ENCODE peak calls at places on chromosome 1, in four cellular contexts. O is neural progenitor cell, S is K562, B is endodermal cell. G is an unnamed sample.

GRCh38 chr1:39154553-39155361 is 49.7 kb upstream of the MACF1 start:
- DNase-seq in O (no peak), S (peak; percentile 41), B (no peak), G (no peak)

GRCh38 chr1:65153635-65154034 is 5.6 kb downstream of the AK4 start:
- DNase-seq in O (no peak), S (no peak), B (no peak), G (no peak)

GRCh38 chr1:92749024-92749634 is 35.8 kb downstream of the EVI5 start:
- DNase-seq in O (peak; percentile 71), S (peak; percentile 53), B (peak; percentile 68), G (no peak)

GRCh38 chr1:224427346-224427745 is 7.3 kb downstream of the WDR26 start:
- DNase-seq in O (no peak), S (no peak), B (no peak), G (no peak)

GRCh38 chr1:86778510-86779218 is 74.3 kb downstream of the SH3GLB1 start:
- DNase-seq in O (no peak), S (peak; percentile 5), B (no peak), G (no peak)

GRCh38 chr1:12126781-12127180 is 40.0 kb upstream of the TNFRSF1B start:
- DNase-seq in O (no peak), S (no peak), B (no peak), G (peak; percentile 52)

GRCh38 chr1:36125129-36125991 is at the start of gene COL8A2:
- DNase-seq in O (peak; percentile 47), S (no peak), B (peak; percentile 66), G (peak; percentile 78)

GRCh38 chr1:206905295-206906164 is 8.3 kb downstream of the IL24 start:
- DNase-seq in O (no peak), S (no peak), B (no peak), G (no peak)

GRCh38 chr1:112866151-112866550 is 89.8 kb downstream of the SLC16A1 start:
- DNase-seq in O (no peak), S (no peak), B (no peak), G (peak; percentile 20)

GRCh38 chr1:26075421-26076144 is 8.2 kb upstream of the TRIM63 start:
- DNase-seq in O (no peak), S (no peak), B (no peak), G (no peak)

GRCh38 chr1:206551985-206552325 is 44.6 kb downstream of the RASSF5 start:
- DNase-seq in O (no peak), S (no peak), B (no peak), G (no peak)

GRCh38 chr1:205179842-205180241 is 31.7 kb downstream of the DSTYK start:
- DNase-seq in O (no peak), S (no peak), B (no peak), G (no peak)

GRCh38 chr1:54453509-54453908 is 47.3 kb upstream of the SSBP3 start:
- DNase-seq in O (no peak), S (no peak), B (no peak), G (peak; percentile 6)

GRCh38 chr1:87642581-87643129 is 314.0 kb downstream of the LMO4 start:
- DNase-seq in O (peak; percentile 74), S (peak; percentile 5), B (peak; percentile 57), G (no peak)

GRCh38 chr1:39144943-39145650 is 59.4 kb upstream of the MACF1 start:
- DNase-seq in O (no peak), S (no peak), B (no peak), G (no peak)

GRCh38 chr1:156492591-156493080 is 7.9 kb downstream of the MEF2D start:
- DNase-seq in O (no peak), S (peak; percentile 48), B (peak; percentile 49), G (peak; percentile 76)

GRCh38 chr1:24417681-24418080 is 2.1 kb downstream of the NIPAL3 start:
- DNase-seq in O (no peak), S (no peak), B (no peak), G (no peak)

GRCh38 chr1:159205225-159205624 is 550 bp downstream of the ACKR1 start:
- DNase-seq in O (peak; percentile 39), S (peak; percentile 17), B (peak; percentile 77), G (no peak)

GRCh38 chr1:24586970-24587820 is 31.3 kb downstream of the NCMAP start:
- DNase-seq in O (peak; percentile 79), S (peak; percentile 68), B (peak; percentile 65), G (no peak)

GRCh38 chr1:199701731-199702130 is 325.8 kb upstream of the NR5A2 start:
- DNase-seq in O (no peak), S (no peak), B (no peak), G (no peak)

GRCh38 chr1:182861994-182862393 is 22.8 kb downstream of the DHX9 start:
- DNase-seq in O (no peak), S (no peak), B (no peak), G (no peak)

GRCh38 chr1:110538921-110539320 is 19.9 kb upstream of the KCNA10 start:
- DNase-seq in O (no peak), S (no peak), B (no peak), G (no peak)

GRCh38 chr1:9316080-9316444 is 23.4 kb downstream of the SPSB1 start:
- DNase-seq in O (no peak), S (no peak), B (no peak), G (no peak)

GRCh38 chr1:46188295-46189030 is 9.8 kb downstream of the POMGNT1 start:
- DNase-seq in O (no peak), S (no peak), B (peak; percentile 58), G (no peak)
- H3K4me1 ChIP-seq in O (no peaks in the 10 kb centered on the region), S (peaks cover 8% of the 10 kb centered on the region), B (no peaks in the 10 kb centered on the region), G (peaks cover 46% of the 10 kb centered on the region)

GRCh38 chr1:52157582-52157981 is 15.7 kb downstream of the ZFYVE9 start:
- DNase-seq in O (no peak), S (no peak), B (no peak), G (no peak)
- H3K9ac ChIP-seq in O (no peak overlapping the region), S (no peak overlapping the region), B (no peak overlapping the region), G (no peak overlapping the region)

DNA sequence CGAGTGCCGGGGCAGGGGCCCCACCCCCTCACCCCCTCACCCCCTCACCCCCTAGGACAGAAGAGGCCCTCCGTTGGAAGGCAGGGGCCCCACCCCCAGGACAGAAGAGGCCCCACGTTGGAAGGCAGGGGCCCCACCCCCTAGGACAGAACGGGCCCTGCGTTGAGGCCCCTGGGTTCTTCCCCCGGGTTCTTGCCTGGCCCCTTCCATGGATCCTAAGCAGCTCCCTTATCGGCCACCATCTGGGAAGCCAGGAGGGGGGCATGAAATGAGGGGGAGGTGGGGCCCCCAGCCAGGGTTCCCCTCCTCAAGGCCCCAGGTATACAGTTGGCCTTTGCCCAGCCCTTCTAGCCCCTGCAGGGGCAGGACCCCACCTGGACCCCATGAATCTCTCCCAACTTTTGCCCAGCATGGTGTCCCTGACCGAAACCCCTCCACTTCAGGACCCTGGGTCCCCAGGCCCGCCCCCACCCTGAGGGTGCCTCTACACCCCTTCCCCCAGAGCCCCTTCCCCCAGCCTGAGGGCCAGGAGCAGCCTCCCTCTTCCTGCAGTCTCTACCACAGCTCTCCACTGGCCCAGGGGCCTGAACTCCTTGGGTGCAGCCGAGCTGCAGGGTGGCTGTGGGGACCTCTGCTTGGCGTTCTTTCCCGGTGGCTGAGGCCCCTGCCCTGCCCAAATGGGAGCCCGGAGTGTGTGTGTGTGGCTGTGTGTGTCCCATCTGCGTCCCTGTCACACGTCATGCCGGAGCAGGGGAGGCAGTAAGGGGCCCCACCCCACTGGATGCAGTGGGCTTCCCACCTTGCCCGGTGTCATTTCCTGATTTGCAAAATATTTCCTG is 4.3 kb upstream of the VWA1 start:
- DNase-seq in O (no peak), S (no peak), B (peak; percentile 67), G (peak; percentile 79)
- H3K4me1 ChIP-seq in O (peaks cover 59% of the 10 kb centered on the region), S (peaks cover 83% of the 10 kb centered on the region), B (peaks cover 17% of the 10 kb centered on the region), G (peaks cover 33% of the 10 kb centered on the region)

GRCh38 chr1:235022341-235023196 is 106.1 kb downstream of the TOMM20 start:
- DNase-seq in O (no peak), S (no peak), B (peak; percentile 33), G (no peak)
- H3K9ac ChIP-seq in O (no peak overlapping the region), S (no peak overlapping the region), B (no peak overlapping the region), G (peak overlapping the region; percentile 51)

DNA sequence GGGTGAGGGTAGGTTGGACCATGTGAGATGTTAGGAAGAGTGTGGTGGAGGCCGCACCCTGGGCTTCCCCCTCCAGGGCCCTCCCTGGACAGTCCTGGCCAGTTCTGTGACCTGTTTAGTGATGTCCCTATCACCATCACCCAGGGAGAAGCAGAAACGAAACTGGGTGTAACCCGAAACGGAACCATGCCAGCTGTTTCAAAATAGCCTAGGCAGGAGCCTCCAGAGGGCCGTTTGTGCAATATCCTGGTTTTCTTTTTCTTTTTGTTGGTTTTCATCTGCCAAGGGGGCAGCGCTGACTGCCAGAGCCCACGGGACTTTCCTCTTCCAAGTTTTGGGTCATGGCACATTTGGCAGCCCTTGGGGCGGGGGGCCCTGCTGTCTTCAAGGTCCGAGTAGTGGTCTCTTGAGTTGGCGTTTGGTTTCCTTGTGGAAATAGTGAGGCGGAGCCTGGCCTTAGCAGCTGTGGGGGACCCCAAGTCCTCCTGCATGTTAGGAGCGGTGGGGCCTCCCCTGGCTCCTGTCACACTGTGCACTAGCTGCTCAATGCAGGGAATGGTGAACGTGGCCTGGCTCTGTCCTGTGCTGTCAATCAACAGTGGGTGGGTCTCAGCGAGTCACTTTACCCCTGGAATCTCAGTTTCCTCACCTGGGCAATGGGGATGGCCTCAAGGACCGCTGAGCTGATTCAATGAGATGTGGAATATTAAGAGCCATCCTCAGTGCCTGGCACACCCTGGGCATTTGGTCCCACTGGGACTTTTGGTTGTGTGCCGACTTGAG is 90.7 kb downstream of the ARHGEF10L start:
- DNase-seq in O (no peak), S (no peak), B (no peak), G (no peak)
- H3K4me1 ChIP-seq in O (no peaks in the 10 kb centered on the region), S (no peaks in the 10 kb centered on the region), B (no peaks in the 10 kb centered on the region), G (no peaks in the 10 kb centered on the region)

GRCh38 chr1:16145988-16146887 is 9.6 kb downstream of the EPHA2 start:
- DNase-seq in O (peak; percentile 90), S (peak; percentile 98), B (peak; percentile 97), G (peak; percentile 96)
- H3K9ac ChIP-seq in O (no peak overlapping the region), S (peak overlapping the region; percentile 78), B (peak overlapping the region; percentile 72), G (peak overlapping the region; percentile 73)

DNA sequence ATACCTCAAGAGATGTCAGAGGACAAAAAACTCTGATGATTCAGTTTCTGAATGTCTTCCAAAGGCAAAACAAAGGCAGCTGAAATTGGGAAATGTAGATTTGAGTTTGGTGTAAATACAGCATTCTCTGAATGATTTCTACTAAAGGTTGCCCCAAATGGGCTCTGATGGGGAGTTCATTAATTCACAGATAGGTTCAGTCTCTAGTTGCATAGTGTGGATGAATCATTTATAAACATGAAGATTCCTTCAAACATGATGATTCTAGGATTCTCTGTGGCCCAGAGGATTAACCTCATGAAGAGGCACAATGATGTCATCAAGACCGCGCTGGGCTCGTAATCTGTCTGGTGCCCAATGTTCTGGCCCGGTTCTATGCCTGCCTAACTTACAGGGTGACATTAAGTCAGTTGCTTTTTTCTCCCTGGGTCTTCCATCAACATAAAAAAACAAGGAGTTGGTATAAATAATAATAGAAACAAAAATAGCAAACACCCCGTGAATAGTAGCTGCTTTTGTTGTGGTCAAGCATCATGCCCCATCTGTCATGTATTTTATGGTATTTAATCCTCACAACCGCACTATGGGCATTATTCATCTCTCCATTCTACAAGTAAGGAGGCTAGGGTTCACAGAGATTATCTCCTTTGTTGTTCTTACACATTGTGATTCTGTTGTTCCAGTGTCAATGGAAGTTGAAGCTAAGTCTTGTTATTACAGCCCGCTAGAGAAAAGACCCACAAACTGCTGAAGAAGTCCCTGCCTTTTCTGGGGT is 509.6 kb upstream of the USP24 start:
- DNase-seq in O (peak; percentile 55), S (no peak), B (no peak), G (no peak)
- H3K4me1 ChIP-seq in O (peaks cover 17% of the 10 kb centered on the region), S (no peaks in the 10 kb centered on the region), B (peaks cover 3% of the 10 kb centered on the region), G (no peaks in the 10 kb centered on the region)

G was measured in kidney.